ENCODE peak calls at places on chromosome 21, in ten cellular contexts. J, A, C, V, E, G, L, R, M and P are unnamed samples.

GRCh38 chr21:15063821-15064575 is 802 bp downstream of the NRIP1 start:
- DNase-seq in J (peak; percentile 65), A (peak; percentile 69), C (peak; percentile 68), V (peak; percentile 73), E (peak; percentile 70), G (peak; percentile 37), L (no peak), R (peak; percentile 68), M (no peak), P (no peak)

GRCh38 chr21:16046625-16047340 is 317.0 kb downstream of the USP25 start:
- DNase-seq in J (no peak), A (no peak), C (no peak), V (no peak), E (no peak), G (peak; percentile 9), L (no peak), R (no peak), M (peak; percentile 47), P (no peak)

GRCh38 chr21:16587671-16588379 is 858.0 kb downstream of the USP25 start:
- DNase-seq in J (no peak), A (peak; percentile 12), C (no peak), V (no peak), E (no peak), G (peak; percentile 94), L (no peak), R (peak; percentile 44), M (peak; percentile 77), P (no peak)

GRCh38 chr21:29513535-29513934 is 214.8 kb downstream of the BACH1 start:
- DNase-seq in J (no peak), A (no peak), C (no peak), V (no peak), E (no peak), G (no peak), L (no peak), R (no peak), M (no peak), P (no peak)

GRCh38 chr21:23921670-23922418 is 1685.4 kb downstream of the MRPL39 start:
- DNase-seq in J (no peak), A (no peak), C (no peak), V (no peak), E (no peak), G (no peak), L (no peak), R (no peak), M (no peak), P (no peak)

GRCh38 chr21:35254752-35255138 is 205.6 kb upstream of the RUNX1 start:
- DNase-seq in J (no peak), A (no peak), C (no peak), V (no peak), E (no peak), G (no peak), L (no peak), R (no peak), M (no peak), P (no peak)

GRCh38 chr21:36209626-36210171 is 53.1 kb downstream of the DOP1B start:
- DNase-seq in J (no peak), A (peak; percentile 61), C (no peak), V (no peak), E (no peak), G (peak; percentile 75), L (peak; percentile 71), R (no peak), M (peak; percentile 82), P (peak; percentile 39)

GRCh38 chr21:41360072-41360821 is 1.6 kb upstream of the MX2 start:
- DNase-seq in J (no peak), A (peak; percentile 50), C (peak; percentile 33), V (peak; percentile 72), E (peak; percentile 85), G (peak; percentile 49), L (peak; percentile 46), R (no peak), M (peak; percentile 26), P (no peak)

GRCh38 chr21:35351434-35351833 is 302.3 kb upstream of the RUNX1 start:
- DNase-seq in J (no peak), A (peak; percentile 8), C (no peak), V (no peak), E (no peak), G (no peak), L (no peak), R (no peak), M (no peak), P (no peak)

GRCh38 chr21:41369105-41369914 is 7.5 kb downstream of the MX2 start:
- DNase-seq in J (peak; percentile 54), A (peak; percentile 82), C (peak; percentile 49), V (peak; percentile 66), E (no peak), G (no peak), L (peak; percentile 40), R (no peak), M (no peak), P (no peak)

GRCh38 chr21:18801468-18801867 is 397.9 kb upstream of the TMPRSS15 start:
- DNase-seq in J (no peak), A (no peak), C (no peak), V (no peak), E (no peak), G (no peak), L (no peak), R (no peak), M (no peak), P (no peak)

DNA sequence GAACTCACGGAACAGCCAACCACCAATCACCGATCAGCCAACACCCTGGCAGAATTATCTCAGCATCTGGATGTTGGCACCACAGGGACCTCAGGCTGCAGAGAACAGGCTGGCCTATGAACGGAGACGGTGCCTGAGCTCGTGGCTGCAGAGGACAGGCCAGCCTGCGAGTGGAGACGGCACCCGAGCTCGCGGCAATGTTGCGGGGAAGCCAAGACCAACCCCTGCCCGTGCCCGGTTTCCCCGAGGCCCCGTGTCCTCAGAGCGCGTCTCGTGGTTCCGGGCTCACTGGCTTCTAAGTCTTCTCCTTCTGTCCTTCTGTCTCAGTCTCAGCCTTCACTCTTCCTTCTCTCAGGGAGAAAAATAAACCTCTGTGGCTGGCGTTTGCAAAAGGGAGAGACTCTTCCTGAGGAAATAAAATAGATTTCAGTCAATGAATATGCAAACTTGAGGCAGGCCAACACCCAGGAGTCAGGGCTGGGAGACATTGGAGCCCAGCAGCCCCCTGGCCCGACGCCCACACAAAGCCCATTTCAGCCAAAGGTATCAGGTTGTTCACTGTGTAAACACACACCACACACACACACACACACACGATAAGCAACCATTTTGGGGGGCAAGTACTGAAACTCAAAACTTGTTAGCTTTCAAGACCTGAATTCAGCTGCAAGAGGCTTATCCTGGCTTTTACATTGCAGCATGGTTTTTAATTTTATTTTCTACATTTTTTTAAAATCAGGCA is 67.7 kb downstream of the SIK1 start:
- DNase-seq in J (peak; percentile 10), A (no peak), C (no peak), V (no peak), E (no peak), G (no peak), L (no peak), R (no peak), M (no peak), P (no peak)
- TF ChIP-seq CTCF in J (no peak), A (no peak), C (no peak), V (no peak), E (no peak), G (no peak), L (no peak), R (no peak), M (no peak), P (no peak)

GRCh38 chr21:38821248-38821647 is 15.5 kb downstream of the ETS2 start:
- DNase-seq in J (no peak), A (no peak), C (no peak), V (no peak), E (no peak), G (no peak), L (no peak), R (no peak), M (no peak), P (no peak)
- H3K27ac ChIP-seq in J (peak overlapping the region; percentile 29), A (no peak overlapping the region), C (peak overlapping the region; percentile 78), V (peak overlapping the region; percentile 86), E (peak overlapping the region; percentile 57), G (peak overlapping the region; percentile 86), L (peak overlapping the region; percentile 19), R (peak overlapping the region; percentile 72), M (peak overlapping the region; percentile 21), P (no peak overlapping the region)

GRCh38 chr21:32457360-32457840 is 44.9 kb downstream of the EVA1C start:
- DNase-seq in J (peak; percentile 36), A (no peak), C (peak; percentile 43), V (peak; percentile 78), E (no peak), G (peak; percentile 43), L (peak; percentile 41), R (no peak), M (peak; percentile 16), P (no peak)
- TF ChIP-seq CTCF in J (peak; percentile 19), A (no peak), C (no peak), V (no peak), E (no peak), G (no peak), L (peak; percentile 37), R (no peak), M (peak; percentile 2), P (no peak)

GRCh38 chr21:26965567-26966359 is 1.1 kb downstream of the ADAMTS5 start:
- DNase-seq in J (peak; percentile 55), A (peak; percentile 87), C (peak; percentile 65), V (peak; percentile 71), E (no peak), G (no peak), L (no peak), R (peak; percentile 49), M (peak; percentile 12), P (no peak)

GRCh38 chr21:26964379-26964778 is 2.5 kb downstream of the ADAMTS5 start:
- DNase-seq in J (peak; percentile 62), A (peak; percentile 22), C (peak; percentile 66), V (peak; percentile 73), E (peak; percentile 87), G (peak; percentile 44), L (no peak), R (no peak), M (peak; percentile 15), P (no peak)

GRCh38 chr21:26965091-26965566 is 1.8 kb downstream of the ADAMTS5 start:
- DNase-seq in J (no peak), A (no peak), C (no peak), V (no peak), E (no peak), G (no peak), L (no peak), R (no peak), M (no peak), P (no peak)

GRCh38 chr21:26966360-26966977 is 419 bp downstream of the ADAMTS5 start:
- DNase-seq in J (no peak), A (no peak), C (no peak), V (peak; percentile 65), E (no peak), G (no peak), L (no peak), R (no peak), M (peak; percentile 37), P (no peak)

DNA sequence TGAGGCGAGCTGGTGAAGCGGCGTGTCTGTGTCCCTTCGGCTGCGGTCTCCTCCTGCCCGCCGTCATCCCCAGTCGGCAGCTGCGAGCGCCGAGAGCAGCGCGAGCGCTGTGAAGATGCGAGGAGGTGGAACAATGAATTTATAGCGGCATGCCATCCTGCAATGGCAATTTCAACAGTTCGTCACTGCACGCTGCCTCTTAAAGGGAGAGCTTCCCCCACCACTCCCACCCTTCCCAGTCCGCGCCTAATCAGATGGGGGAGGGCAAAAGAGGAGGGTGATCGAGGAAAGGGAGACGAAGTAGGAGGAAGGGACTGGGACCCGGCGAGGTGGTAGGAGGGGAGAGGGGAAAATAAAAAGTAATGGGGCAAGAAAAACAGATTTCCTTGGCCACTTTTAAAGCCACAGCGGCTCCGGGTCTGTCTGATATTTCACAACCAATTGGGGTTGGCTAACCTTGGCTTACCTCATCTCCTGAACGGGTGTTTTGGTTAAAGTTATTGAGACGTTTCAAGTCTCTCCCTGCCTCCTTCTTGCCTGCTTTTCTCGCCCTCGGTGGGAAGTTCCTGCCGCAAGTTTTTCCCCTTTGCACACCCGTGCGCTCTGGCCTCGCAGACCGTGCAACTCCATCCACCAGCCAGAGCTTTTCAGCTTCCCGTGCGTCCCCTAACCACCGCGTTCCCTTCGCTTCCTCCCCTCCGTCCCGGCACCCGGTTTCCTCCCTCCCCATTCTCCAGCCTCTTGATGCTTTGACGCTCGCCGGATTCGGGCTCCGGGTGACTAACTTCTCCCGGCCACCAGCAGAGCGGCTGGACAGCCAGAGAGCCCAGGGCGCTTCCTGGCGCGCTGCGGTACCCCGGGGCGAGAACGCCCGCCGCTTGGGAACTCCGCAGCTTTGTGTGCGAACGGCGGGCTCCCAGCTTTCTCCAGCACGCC is at the start of gene ADAMTS5:
- DNase-seq in J (peak; percentile 55), A (peak; percentile 68), C (peak; percentile 51), V (peak; percentile 74), E (peak; percentile 71), G (peak; percentile 77), L (no peak), R (peak; percentile 56), M (peak; percentile 69), P (no peak)
- H3K27ac ChIP-seq in J (peak within 1 kb of the TSS; percentile 68), A (no peak within 1 kb of the TSS), C (peak within 1 kb of the TSS; percentile 87), V (peak within 1 kb of the TSS; percentile 70), E (peak within 1 kb of the TSS; percentile 79), G (peak within 1 kb of the TSS; percentile 85), L (no peak within 1 kb of the TSS), R (no peak within 1 kb of the TSS), M (peak within 1 kb of the TSS; percentile 80), P (no peak within 1 kb of the TSS)